ENCODE peak calls at places on chromosomes 1 and 21, in four cellular contexts. W is mesenchymal stem cell, S is MM.1S, T is mammary epithelial cell. U is an unnamed sample.

GRCh38 chr1:202076050-202076511 is 46.6 kb upstream of the GPR37L1 start:
- DNase-seq in W (peak), S (no peak), T (no peak), U (no peak)

GRCh38 chr1:35768350-35769187 is 1.2 kb downstream of the CLSPN start:
- DNase-seq in W (peak), S (no peak), T (no peak), U (no peak)

GRCh38 chr1:33607444-33608005 is 135.1 kb downstream of the ZSCAN20 start:
- DNase-seq in W (no peak), S (no peak), T (no peak), U (no peak)

GRCh38 chr1:50705041-50705440 is 255.0 kb downstream of the FAF1 start:
- DNase-seq in W (no peak), S (no peak), T (peak), U (no peak)

GRCh38 chr1:114072246-114072645 is 81.4 kb downstream of the SYT6 start:
- DNase-seq in W (no peak), S (no peak), T (no peak), U (no peak)

GRCh38 chr1:231396643-231397042 is 25.4 kb downstream of the EGLN1 start:
- DNase-seq in W (no peak), S (no peak), T (peak), U (no peak)

GRCh38 chr1:84735483-84735882 is 45.2 kb upstream of the SSX2IP start:
- DNase-seq in W (no peak), S (no peak), T (peak), U (peak)

GRCh38 chr1:15299811-15300210 is 52.8 kb downstream of the FHAD1 start:
- DNase-seq in W (no peak), S (no peak), T (no peak), U (no peak)

GRCh38 chr1:9079980-9080703 is 10.7 kb upstream of the SLC2A5 start:
- DNase-seq in W (no peak), S (peak), T (no peak), U (no peak)

GRCh38 chr1:78145105-78145580 is 99.4 kb downstream of the GIPC2 start:
- DNase-seq in W (peak), S (peak), T (peak), U (peak)

GRCh38 chr1:93459126-93459525 is 11.2 kb downstream of the FNBP1L start:
- DNase-seq in W (no peak), S (no peak), T (no peak), U (peak)

GRCh38 chr1:86542626-86543025 is 4.3 kb upstream of the CLCA4 start:
- DNase-seq in W (no peak), S (no peak), T (peak), U (peak)

GRCh38 chr1:22826630-22827580 is 116.3 kb downstream of the EPHB2 start:
- DNase-seq in W (peak), S (no peak), T (peak), U (peak)

GRCh38 chr1:29924017-29924431 is 687.7 kb downstream of the PTPRU start:
- DNase-seq in W (no peak), S (no peak), T (no peak), U (no peak)

GRCh38 chr1:8464987-8465386 is 147.1 kb downstream of the SLC45A1 start:
- DNase-seq in W (peak), S (no peak), T (no peak), U (no peak)

GRCh38 chr1:35558374-35559316 is 1.0 kb downstream of the NCDN start:
- DNase-seq in W (no peak), S (peak), T (no peak), U (no peak)

DNA sequence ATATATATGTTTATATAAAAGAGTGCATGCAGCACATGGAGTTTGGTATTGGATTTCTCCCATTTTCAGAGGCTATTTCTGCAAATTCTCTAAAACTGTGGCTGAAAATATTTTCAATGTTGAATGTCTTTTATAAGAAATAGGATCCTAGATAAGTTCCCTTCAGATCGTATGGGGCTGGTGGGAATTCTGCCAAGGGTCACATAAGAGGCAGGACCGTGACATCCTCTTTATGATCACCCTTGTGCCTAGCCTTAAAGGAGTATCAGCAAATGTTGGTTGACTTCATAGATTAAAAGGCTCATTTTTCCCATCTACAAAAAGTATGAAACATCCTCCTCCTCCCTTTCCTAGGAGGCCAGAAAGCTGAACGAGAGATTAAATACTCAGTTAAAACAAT is 1.3 kb upstream of the IFNAR2 start:
- DNase-seq in W (no peak), S (no peak), T (no peak), U (no peak)
- H3K4me2 ChIP-seq in W (no peak), S (peak), T (no peak), U (no peak)

GRCh38 chr1:226873771-226874578 is 3.6 kb downstream of the PSEN2 start:
- DNase-seq in W (no peak), S (no peak), T (no peak), U (no peak)
- H3K4me2 ChIP-seq in W (no peak), S (no peak), T (no peak), U (no peak)

GRCh38 chr1:156458181-156458503 is 42.4 kb downstream of the MEF2D start:
- DNase-seq in W (peak), S (no peak), T (peak), U (peak)
- H3K4me2 ChIP-seq in W (no peak), S (no peak), T (no peak), U (no peak)

GRCh38 chr1:54429838-54430237 is 23.6 kb upstream of the SSBP3 start:
- DNase-seq in W (no peak), S (no peak), T (no peak), U (no peak)

GRCh38 chr1:54424398-54424797 is 18.2 kb upstream of the SSBP3 start:
- DNase-seq in W (no peak), S (no peak), T (no peak), U (no peak)

GRCh38 chr1:54425152-54425584 is 19.0 kb upstream of the SSBP3 start:
- DNase-seq in W (no peak), S (no peak), T (no peak), U (no peak)

GRCh38 chr1:54428838-54429513 is 22.8 kb upstream of the SSBP3 start:
- DNase-seq in W (peak), S (no peak), T (no peak), U (no peak)
- H3K4me2 ChIP-seq in W (no peak), S (no peak), T (no peak), U (no peak)

GRCh38 chr1:159936284-159936904 is 9.0 kb downstream of the IGSF9 start:
- DNase-seq in W (peak), S (peak), T (peak), U (no peak)
- H3K4me2 ChIP-seq in W (no peak), S (peak), T (no peak), U (no peak)

GRCh38 chr1:209618756-209619420 is 33.3 kb downstream of the LAMB3 start:
- DNase-seq in W (no peak), S (no peak), T (no peak), U (no peak)
- H3K4me2 ChIP-seq in W (no peak), S (no peak), T (no peak), U (no peak)

GRCh38 chr1:221074325-221074724 is 195.1 kb downstream of the HLX start:
- DNase-seq in W (peak), S (no peak), T (no peak), U (no peak)
- H3K4me2 ChIP-seq in W (no peak), S (no peak), T (no peak), U (no peak)

DNA sequence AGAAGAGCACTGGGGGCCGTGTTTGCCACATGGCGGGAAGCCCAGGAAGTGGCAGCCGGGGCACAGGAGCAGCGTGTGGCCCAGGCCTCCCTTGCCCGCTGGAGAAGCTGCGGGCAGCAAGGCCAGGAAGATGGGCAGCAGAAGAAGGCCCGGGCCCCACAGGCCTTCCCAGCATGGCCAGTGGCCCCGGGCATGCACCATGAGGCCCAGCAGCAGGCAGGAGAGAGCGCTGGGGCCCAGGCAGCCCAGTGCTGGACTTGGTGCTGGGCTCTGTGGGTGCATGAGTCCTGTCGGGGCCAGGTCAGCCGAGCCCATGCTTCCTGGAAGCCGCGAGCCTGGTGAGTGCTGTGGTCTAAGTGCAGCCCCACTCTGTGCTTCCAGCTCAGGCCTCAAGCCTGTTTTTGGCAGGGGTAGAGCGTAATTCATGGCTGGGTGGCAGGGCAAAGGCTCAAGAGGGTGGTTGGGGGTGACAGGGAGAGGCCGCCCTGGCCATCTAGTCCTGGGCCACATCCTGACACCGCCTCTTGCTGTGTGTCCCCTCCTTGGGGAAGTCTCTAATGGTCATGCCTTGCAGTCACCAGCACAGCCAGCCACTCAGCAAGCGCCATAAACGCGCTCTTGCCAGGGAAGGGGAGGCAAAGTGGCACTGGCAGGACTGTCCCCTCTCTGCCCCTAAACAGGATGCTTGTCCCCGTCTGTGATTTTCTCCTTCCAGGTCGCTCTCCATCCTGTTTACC is 21.3 kb downstream of the MTHFR start:
- DNase-seq in W (no peak), S (no peak), T (no peak), U (no peak)
- H3K4me2 ChIP-seq in W (peak), S (peak), T (no peak), U (peak)

DNA sequence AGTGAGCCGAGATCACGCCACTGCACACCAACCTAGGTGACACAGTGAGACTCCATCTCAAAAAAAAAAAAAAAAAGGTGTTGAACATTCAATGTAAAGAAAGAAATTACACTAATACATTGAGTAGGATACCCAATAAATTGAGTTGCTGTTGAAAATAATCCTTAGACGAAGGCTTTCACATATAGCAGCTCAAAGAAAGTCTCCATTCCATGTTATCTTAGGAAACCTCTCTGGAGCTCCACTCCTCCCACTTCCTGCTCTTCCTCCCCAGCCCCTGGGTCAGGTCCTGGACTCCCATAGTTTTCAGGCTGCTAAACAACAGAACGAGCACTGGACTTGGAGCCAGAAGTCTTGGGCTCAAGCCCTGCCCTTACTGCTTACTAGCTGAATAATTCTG is 15.6 kb upstream of the CNR2 start:
- DNase-seq in W (no peak), S (no peak), T (no peak), U (no peak)
- H3K4me2 ChIP-seq in W (no peak), S (no peak), T (no peak), U (no peak)

GRCh38 chr1:241330619-241331327 is 26.2 kb downstream of the RGS7 start:
- DNase-seq in W (no peak), S (peak), T (no peak), U (no peak)
- H3K4me2 ChIP-seq in W (no peak), S (no peak), T (no peak), U (no peak)